ENCODE peak calls at places on chromosomes 16 and 17, in five cellular contexts. P is brain pericyte, I is PC-3, C is right cardiac atrium, L is NCI-H748 treated with DMSO at 0.1 percent for 48 hours. A is an unnamed sample.

GRCh38 chr17:32323784-32324590 is 18.0 kb downstream of the C17orf75 start:
- DNase-seq in P (no peak), I (peak), C (no peak), L (no peak), A (peak)

GRCh38 chr17:9924735-9925191 is 19.7 kb upstream of the RCVRN start:
- DNase-seq in P (peak), I (peak), C (no peak), L (peak), A (peak)

GRCh38 chr17:49414271-49414621 is 436 bp downstream of the PHB1 start:
- DNase-seq in P (no peak), I (peak), C (no peak), L (no peak), A (no peak)

GRCh38 chr16:56972898-56973689 is 11.3 kb downstream of the CETP start:
- DNase-seq in P (no peak), I (no peak), C (no peak), L (no peak), A (no peak)

GRCh38 chr16:49621240-49622083 is 234.4 kb downstream of the ZNF423 start:
- DNase-seq in P (no peak), I (no peak), C (peak), L (no peak), A (no peak)

GRCh38 chr17:66909811-66910210 is 54.7 kb upstream of the CACNG4 start:
- DNase-seq in P (no peak), I (no peak), C (no peak), L (no peak), A (no peak)

GRCh38 chr17:78252111-78252634 is 20.7 kb downstream of the TMEM235 start:
- DNase-seq in P (no peak), I (no peak), C (peak), L (no peak), A (no peak)

GRCh38 chr16:4372578-4373355 is 1.1 kb downstream of the VASN start:
- DNase-seq in P (no peak), I (peak), C (peak), L (no peak), A (no peak)

GRCh38 chr17:46013502-46014165 is 14.6 kb downstream of the STH start:
- DNase-seq in P (no peak), I (peak), C (no peak), L (no peak), A (no peak)

GRCh38 chr17:62064791-62065563 is at the start of gene MED13:
- DNase-seq in P (no peak), I (peak), C (peak), L (peak), A (no peak)

GRCh38 chr17:64505320-64506200 is 529 bp downstream of the DDX5 start:
- DNase-seq in P (peak), I (peak), C (peak), L (peak), A (no peak)

GRCh38 chr17:59155439-59156177 is at the start of gene PRR11:
- DNase-seq in P (no peak), I (no peak), C (peak), L (no peak), A (peak)

GRCh38 chr16:59201821-59202220 is 467.7 kb upstream of the GOT2 start:
- DNase-seq in P (no peak), I (no peak), C (no peak), L (no peak), A (no peak)

GRCh38 chr16:2741168-2741567 is 11.3 kb upstream of the SRRM2 start:
- DNase-seq in P (no peak), I (no peak), C (no peak), L (no peak), A (no peak)

GRCh38 chr16:76653390-76654026 is 376.3 kb downstream of the CNTNAP4 start:
- DNase-seq in P (no peak), I (peak), C (no peak), L (peak), A (no peak)

GRCh38 chr17:19747829-19748806 is at the start of gene ALDH3A1:
- DNase-seq in P (no peak), I (peak), C (peak), L (no peak), A (no peak)

GRCh38 chr17:39045948-39046679 is 78.9 kb upstream of the FBXO47 start:
- DNase-seq in P (no peak), I (no peak), C (no peak), L (no peak), A (no peak)

GRCh38 chr16:11064846-11065245 is 120.5 kb downstream of the CLEC16A start:
- DNase-seq in P (no peak), I (no peak), C (no peak), L (no peak), A (no peak)

GRCh38 chr17:71760062-71760720 is 360.6 kb upstream of the SOX9 start:
- DNase-seq in P (no peak), I (peak), C (no peak), L (no peak), A (peak)

GRCh38 chr16:11725457-11725856 is 17.2 kb downstream of the TXNDC11 start:
- DNase-seq in P (no peak), I (no peak), C (no peak), L (no peak), A (no peak)

GRCh38 chr17:44004761-44005526 is 522 bp downstream of the NAGS start:
- DNase-seq in P (no peak), I (peak), C (peak), L (no peak), A (no peak)

GRCh38 chr16:88927661-88928060 is 49.3 kb downstream of the CBFA2T3 start:
- DNase-seq in P (no peak), I (no peak), C (peak), L (no peak), A (no peak)

GRCh38 chr16:89056592-89056991 is 37.1 kb upstream of the ACSF3 start:
- DNase-seq in P (no peak), I (no peak), C (no peak), L (no peak), A (no peak)

GRCh38 chr16:27495191-27495590 is 54.5 kb downstream of the GTF3C1 start:
- DNase-seq in P (no peak), I (no peak), C (peak), L (no peak), A (no peak)

GRCh38 chr16:23301251-23302044 is 654 bp upstream of the SCNN1B start:
- DNase-seq in P (no peak), I (no peak), C (no peak), L (no peak), A (no peak)

A was measured in epithelial cell of prostate.